ENCODE peak calls at places on chromosomes 4 and X, in seven cellular contexts. W is HCT116, T is K562, H is GM12878, P is HepG2, J is H1, U is HEK293T. C is an unnamed sample.

GRCh38 chrX:28582494-28582893 is 4.8 kb upstream of the IL1RAPL1 start:
- DNase-seq in W (no peak), T (no peak), H (no peak), P (no peak), J (no peak), U (no peak), C (no peak)

GRCh38 chr4:100581337-100581736 is 63.5 kb upstream of the EMCN start:
- DNase-seq in W (peak; percentile 53), T (no peak), H (no peak), P (no peak), J (no peak), U (no peak), C (no peak)

GRCh38 chrX:72121381-72121780 is 10.3 kb downstream of the RTL5 start:
- DNase-seq in W (no peak), T (no peak), H (no peak), P (no peak), J (no peak), U (no peak), C (no peak)

GRCh38 chr4:114108869-114109268 is 129.4 kb upstream of the ARSJ start:
- DNase-seq in W (peak; percentile 22), T (no peak), H (peak; percentile 15), P (peak; percentile 0), J (no peak), U (no peak), C (no peak)

GRCh38 chr4:168248311-168248710 is 70.2 kb downstream of the DDX60 start:
- DNase-seq in W (no peak), T (no peak), H (no peak), P (no peak), J (no peak), U (no peak), C (no peak)

GRCh38 chrX:17842769-17843525 is 18.2 kb downstream of the RAI2 start:
- DNase-seq in W (no peak), T (no peak), H (no peak), P (no peak), J (no peak), U (no peak), C (no peak)

GRCh38 chrX:108426262-108426661 is 12.0 kb downstream of the COL4A6 start:
- DNase-seq in W (no peak), T (no peak), H (no peak), P (no peak), J (no peak), U (no peak), C (no peak)

GRCh38 chr4:174869334-174869733 is 40.3 kb upstream of the GLRA3 start:
- DNase-seq in W (no peak), T (no peak), H (no peak), P (no peak), J (no peak), U (no peak), C (no peak)

GRCh38 chrX:136586386-136586785 is 54.4 kb downstream of the VGLL1 start:
- DNase-seq in W (no peak), T (no peak), H (no peak), P (no peak), J (no peak), U (no peak), C (no peak)

GRCh38 chr4:48108309-48109073 is 25.6 kb downstream of the TXK start:
- DNase-seq in W (no peak), T (no peak), H (no peak), P (no peak), J (no peak), U (no peak), C (no peak)

GRCh38 chrX:21996872-21997271 is 35.3 kb upstream of the PHEX start:
- DNase-seq in W (no peak), T (no peak), H (no peak), P (peak; percentile 17), J (no peak), U (no peak), C (no peak)

GRCh38 chr4:60588556-60588955 is 611.6 kb upstream of the ADGRL3 start:
- DNase-seq in W (no peak), T (no peak), H (no peak), P (no peak), J (no peak), U (no peak), C (no peak)

GRCh38 chrX:19028560-19028959 is 44.6 kb upstream of the PHKA2 start:
- DNase-seq in W (no peak), T (no peak), H (no peak), P (no peak), J (no peak), U (no peak), C (no peak)

GRCh38 chr4:51842167-51842553 is 793 bp upstream of the DCUN1D4 start:
- DNase-seq in W (no peak), T (no peak), H (no peak), P (no peak), J (no peak), U (peak; percentile 15), C (no peak)

GRCh38 chr4:122873752-122874151 is 47.1 kb downstream of the FGF2 start:
- DNase-seq in W (no peak), T (no peak), H (no peak), P (no peak), J (no peak), U (no peak), C (no peak)

GRCh38 chr4:156941940-156942548 is 29.6 kb downstream of the PDGFC start:
- DNase-seq in W (no peak), T (no peak), H (no peak), P (peak; percentile 98), J (peak; percentile 21), U (peak; percentile 65), C (peak; percentile 35)

GRCh38 chr4:99117876-99118693 is 26.0 kb downstream of the ADH4 start:
- DNase-seq in W (no peak), T (no peak), H (no peak), P (peak; percentile 7), J (no peak), U (no peak), C (no peak)

GRCh38 chr4:140567722-140568121 is 1.0 kb downstream of the UCP1 start:
- DNase-seq in W (no peak), T (no peak), H (no peak), P (no peak), J (no peak), U (peak; percentile 14), C (peak; percentile 37)

GRCh38 chrX:15946783-15947550 is 92.4 kb upstream of the AP1S2 start:
- DNase-seq in W (no peak), T (no peak), H (no peak), P (no peak), J (no peak), U (no peak), C (no peak)

DNA sequence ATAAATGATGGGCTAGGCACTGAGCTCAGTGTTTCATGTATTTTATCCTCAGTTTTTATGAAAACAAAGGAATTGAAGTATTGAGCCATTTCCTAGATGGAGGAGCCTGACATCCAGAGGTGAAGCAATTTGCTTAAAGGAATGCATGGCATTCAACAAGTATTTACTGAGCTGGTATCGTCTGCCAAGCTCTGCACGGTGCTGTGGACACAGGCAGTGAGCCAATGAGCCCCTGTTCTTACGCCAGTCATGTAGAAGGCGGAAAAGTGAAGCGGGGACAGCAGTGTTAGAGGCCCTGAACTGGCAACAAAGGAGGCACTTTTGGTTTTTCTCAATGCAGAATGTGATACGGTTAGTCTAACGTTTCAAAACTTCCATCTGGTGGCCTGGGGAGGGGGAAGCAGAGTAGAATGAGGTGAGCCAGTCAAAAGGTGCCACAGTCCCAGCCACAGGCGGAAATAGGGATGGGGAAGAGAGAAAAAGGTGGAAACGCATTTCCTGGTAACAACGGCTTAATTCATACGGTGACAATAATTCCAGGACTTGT is 134.1 kb downstream of the AFAP1 start:
- DNase-seq in W (no peak), T (no peak), H (no peak), P (peak; percentile 96), J (no peak), U (no peak), C (no peak)
- TF ChIP-seq SP1 in W (no peak), T (no peak), H (no peak), P (no peak), J (no peak), U (no peak), C (no peak)

DNA sequence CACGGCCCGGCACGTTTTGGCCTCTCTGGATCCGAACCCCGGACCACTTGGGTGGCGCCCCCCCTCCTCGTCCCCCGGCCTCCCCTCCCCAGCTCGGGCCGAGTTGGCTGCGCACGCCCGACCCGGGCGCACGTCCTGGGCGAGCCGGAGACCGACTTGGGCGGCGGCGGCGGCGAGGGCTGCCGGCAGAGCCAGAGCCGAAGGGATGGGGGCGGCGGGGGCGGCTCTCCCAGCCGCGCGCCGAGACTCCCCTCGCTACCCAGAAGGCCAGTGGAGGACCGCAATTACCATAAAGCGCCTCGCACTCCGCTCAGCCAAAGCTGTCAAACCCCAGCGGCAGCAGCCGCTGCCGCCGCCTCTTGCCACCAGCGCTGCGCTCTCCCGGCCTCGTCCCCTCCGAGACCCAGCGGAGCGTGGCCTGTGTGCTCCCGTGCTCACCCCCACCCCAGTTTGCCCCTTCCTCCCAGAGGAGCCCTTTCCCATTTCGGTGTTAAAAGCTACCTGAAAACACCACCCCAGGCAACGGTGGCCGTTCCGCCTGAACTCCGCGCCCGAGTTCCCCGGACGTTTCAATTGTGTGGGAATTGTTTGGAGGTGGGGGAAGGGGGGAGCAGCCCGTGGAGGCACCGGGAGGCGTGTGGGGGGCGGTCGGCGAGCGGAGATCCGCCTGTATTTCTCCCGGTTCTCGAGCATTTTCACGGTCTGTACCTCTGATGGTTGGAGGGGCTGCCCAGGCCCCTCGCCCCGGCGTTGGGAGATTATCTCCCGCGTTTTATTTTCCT is 697 bp upstream of the BCOR start:
- DNase-seq in W (no peak), T (peak; percentile 31), H (no peak), P (no peak), J (no peak), U (peak; percentile 55), C (peak; percentile 51)
- TF ChIP-seq SP1 in W (no peak), T (peak; percentile 55), H (no peak), P (no peak), J (no peak), U (no peak), C (no peak)

DNA sequence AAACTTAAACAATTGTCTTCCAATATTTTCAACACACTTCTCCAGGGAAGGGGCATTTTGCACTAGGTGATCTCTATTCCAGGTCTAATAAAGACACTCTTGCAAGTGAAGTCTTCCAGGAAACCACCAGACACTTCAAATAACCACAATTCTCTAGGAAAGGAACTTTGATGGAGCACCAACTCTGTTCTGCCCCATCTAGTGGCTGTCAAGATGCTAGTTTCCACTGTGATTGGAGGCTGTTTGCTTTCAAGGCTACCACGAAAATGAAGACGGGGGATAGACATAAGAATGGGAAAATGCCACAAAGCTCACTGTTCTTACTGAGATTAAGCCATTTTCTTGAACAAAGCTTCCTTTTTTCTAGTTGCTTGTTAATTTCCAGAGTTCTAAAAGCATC is 100.6 kb upstream of the F9 start:
- DNase-seq in W (no peak), T (no peak), H (no peak), P (no peak), J (no peak), U (peak; percentile 13), C (no peak)
- TF ChIP-seq SP1 in W (no peak), T (no peak), H (no peak), P (no peak), J (no peak), U (no peak), C (no peak)

DNA sequence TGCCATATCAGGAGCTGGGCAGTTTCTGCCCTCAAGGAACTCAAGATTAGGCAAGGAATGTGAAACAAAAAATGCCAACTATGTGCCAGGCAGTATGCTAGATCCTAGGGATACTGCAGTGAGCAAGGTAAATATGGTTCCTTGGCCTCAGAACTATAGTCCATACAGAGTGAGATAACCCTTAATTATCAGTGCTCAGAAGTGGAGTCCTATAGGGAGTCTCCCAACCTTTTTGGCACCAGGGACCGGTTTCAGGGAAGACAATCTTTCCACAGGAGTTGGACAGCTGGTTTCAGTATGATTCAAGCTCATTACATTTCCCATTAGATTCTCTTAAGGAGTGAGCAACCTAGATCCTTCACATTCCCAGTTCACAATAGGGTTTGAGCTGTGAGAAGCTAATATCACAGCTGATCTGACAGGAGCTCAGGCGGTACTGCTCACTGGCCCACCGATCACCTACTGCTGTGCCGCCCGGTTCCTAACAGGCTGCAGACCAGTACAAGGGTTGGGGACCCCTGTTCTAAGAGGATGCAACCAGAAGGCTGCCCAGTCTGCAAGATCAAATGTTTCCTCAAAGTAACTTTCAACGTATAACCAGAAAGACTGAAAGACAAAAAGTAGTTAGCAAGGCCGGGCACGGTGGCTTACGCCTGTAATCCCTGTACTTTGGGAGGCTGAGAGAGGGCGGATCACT is 1.7 kb upstream of the SRP72 start:
- DNase-seq in W (no peak), T (no peak), H (no peak), P (no peak), J (no peak), U (no peak), C (no peak)
- TF ChIP-seq SP1 in W (no peak), T (peak; percentile 30), H (no peak), P (no peak), J (no peak), U (no peak), C (no peak)

C was measured in WTC11.